ENCODE peak calls at places on chromosome 1, in five cellular contexts. Z is progenitor cell of endocrine pancreas, H is NB4, D is tibial nerve, X is fibroblast of lung. U is an unnamed sample.
A peak's percentile ranks its signal among the peaks of the same experiment; 100 is the strongest.

GRCh38 chr1:55257958-55258357 is 42.8 kb upstream of the USP24 start:
- DNase-seq in Z (no peak), H (peak; percentile 35), D (no peak), X (peak; percentile 15), U (no peak)

GRCh38 chr1:203263496-203263895 is 34.0 kb upstream of the CHIT1 start:
- DNase-seq in Z (no peak), H (no peak), D (no peak), X (no peak), U (no peak)

GRCh38 chr1:245605480-245606156 is 450.8 kb downstream of the KIF26B start:
- DNase-seq in Z (no peak), H (peak; percentile 69), D (no peak), X (peak; percentile 91), U (no peak)

GRCh38 chr1:24250791-24251190 is 63.7 kb upstream of the IFNLR1 start:
- DNase-seq in Z (no peak), H (no peak), D (no peak), X (no peak), U (no peak)

GRCh38 chr1:234368320-234369032 is 4.8 kb upstream of the COA6 start:
- DNase-seq in Z (no peak), H (peak; percentile 18), D (no peak), X (no peak), U (no peak)

GRCh38 chr1:17244826-17245740 is 3.8 kb upstream of the PADI3 start:
- DNase-seq in Z (no peak), H (no peak), D (no peak), X (no peak), U (no peak)

GRCh38 chr1:29736582-29737188 is 500.4 kb downstream of the PTPRU start:
- DNase-seq in Z (peak; percentile 64), H (peak; percentile 67), D (peak; percentile 48), X (peak; percentile 53), U (no peak)

GRCh38 chr1:29703596-29703995 is 467.3 kb downstream of the PTPRU start:
- DNase-seq in Z (no peak), H (peak; percentile 23), D (peak; percentile 8), X (peak; percentile 49), U (no peak)

GRCh38 chr1:1349256-1350012 is at the start of gene DVL1:
- DNase-seq in Z (peak; percentile 71), H (peak; percentile 81), D (peak; percentile 43), X (peak; percentile 62), U (peak; percentile 50)

GRCh38 chr1:233114159-233114558 is 163.7 kb downstream of the NTPCR start:
- DNase-seq in Z (no peak), H (peak; percentile 51), D (no peak), X (peak; percentile 80), U (no peak)

GRCh38 chr1:218281285-218281684 is 3.8 kb upstream of the RRP15 start:
- DNase-seq in Z (no peak), H (peak; percentile 13), D (no peak), X (no peak), U (no peak)
- TF ChIP-seq CTCF in Z (no peak), H (no peak), D (no peak), X (no peak), U (no peak)

DNA sequence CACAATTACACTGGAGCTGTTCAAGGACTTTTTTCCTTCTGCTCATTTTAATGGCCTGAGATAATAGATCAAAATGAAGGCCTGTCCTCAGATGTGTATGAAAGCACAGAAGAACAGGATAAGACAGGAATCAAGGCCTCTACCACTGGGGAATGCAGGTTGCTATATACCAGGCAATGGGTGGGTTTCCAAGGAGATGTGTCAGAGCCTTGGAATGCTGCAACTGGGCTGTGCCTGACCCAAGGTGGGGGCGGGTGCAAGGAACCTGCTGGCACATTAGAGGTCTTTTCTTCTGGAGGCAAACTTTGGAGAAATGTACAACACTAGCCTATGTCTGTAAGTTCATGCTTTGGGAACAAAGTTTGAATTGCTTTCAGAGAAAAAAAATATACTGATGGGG is 21.7 kb upstream of the LAMC2 start:
- DNase-seq in Z (no peak), H (no peak), D (no peak), X (peak; percentile 93), U (no peak)
- TF ChIP-seq CTCF in Z (no peak), H (no peak), D (no peak), X (no peak), U (no peak)

GRCh38 chr1:2643414-2644077 is 10.7 kb upstream of the MMEL1 start:
- DNase-seq in Z (no peak), H (no peak), D (no peak), X (no peak), U (no peak)

GRCh38 chr1:2642131-2642559 is 9.3 kb upstream of the MMEL1 start:
- DNase-seq in Z (no peak), H (no peak), D (no peak), X (no peak), U (no peak)

GRCh38 chr1:2644171-2644570 is 11.4 kb upstream of the MMEL1 start:
- DNase-seq in Z (no peak), H (no peak), D (no peak), X (no peak), U (no peak)

GRCh38 chr1:2641381-2642130 is 8.7 kb upstream of the MMEL1 start:
- DNase-seq in Z (no peak), H (no peak), D (no peak), X (no peak), U (no peak)

GRCh38 chr1:2642560-2643413 is 10.0 kb upstream of the MMEL1 start:
- DNase-seq in Z (peak; percentile 88), H (peak; percentile 90), D (peak; percentile 78), X (peak; percentile 84), U (peak; percentile 66)
- TF ChIP-seq CTCF in Z (peak; percentile 19), H (no peak), D (no peak), X (no peak), U (no peak)

GRCh38 chr1:182143825-182144661 is 82.5 kb upstream of the ZNF648 start:
- DNase-seq in Z (no peak), H (peak; percentile 94), D (peak; percentile 94), X (peak; percentile 72), U (peak; percentile 65)
- TF ChIP-seq CTCF in Z (no peak), H (no peak), D (no peak), X (no peak), U (no peak)

GRCh38 chr1:172778461-172779455 is 119.9 kb downstream of the FASLG start:
- DNase-seq in Z (no peak), H (no peak), D (no peak), X (no peak), U (no peak)
- TF ChIP-seq CTCF in Z (no peak), H (no peak), D (peak; percentile 17), X (no peak), U (no peak)

DNA sequence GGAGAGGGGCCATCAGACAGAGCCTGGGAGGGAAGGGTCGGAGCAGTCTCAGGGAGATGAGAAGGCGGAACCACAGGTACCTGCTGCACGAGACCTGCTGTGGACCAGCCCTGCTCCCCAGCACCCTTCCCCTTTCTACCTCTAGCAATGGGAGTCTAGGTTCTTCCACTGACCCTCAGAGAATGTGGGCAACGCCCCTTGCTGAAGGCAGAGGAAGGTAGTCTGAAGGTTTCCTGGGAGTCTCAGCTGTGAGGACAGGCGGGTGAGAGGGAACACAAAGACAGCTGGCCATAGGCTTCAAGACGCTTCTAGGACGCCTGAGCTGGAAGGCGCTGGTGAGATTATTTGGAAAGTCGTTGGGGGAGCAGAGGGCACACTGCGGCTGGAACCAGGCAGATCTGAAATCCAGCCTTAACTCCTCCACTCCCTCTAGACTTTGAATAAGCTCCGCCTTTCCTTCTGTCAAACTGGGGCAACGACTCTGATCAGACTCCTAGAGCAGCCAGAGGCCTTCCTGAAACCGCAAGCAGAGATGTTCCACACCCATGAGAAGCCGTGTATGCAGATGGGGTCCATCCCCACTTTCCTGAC is 18.1 kb downstream of the SLC45A3 start:
- DNase-seq in Z (no peak), H (no peak), D (no peak), X (no peak), U (no peak)
- TF ChIP-seq CTCF in Z (no peak), H (no peak), D (no peak), X (no peak), U (no peak)

GRCh38 chr1:169574336-169574735 is 11.9 kb downstream of the F5 start:
- DNase-seq in Z (no peak), H (no peak), D (no peak), X (no peak), U (no peak)
- TF ChIP-seq CTCF in Z (no peak), H (no peak), D (no peak), X (no peak), U (no peak)